ENCODE peak calls at places on chromosomes 6 and 20, in six cellular contexts. M is body of pancreas, V is bronchial epithelial cell, K is foreskin fibroblast, C is mucosa of descending colon, N is Calu3. I is an unnamed sample.

GRCh38 chr20:2603816-2604505 is 48.5 kb upstream of the NOP56 start:
- DNase-seq in K (no peak), V (no peak), N (no peak), C (no peak), M (no peak), I (no peak)

GRCh38 chr6:135094403-135094821 is 39.8 kb upstream of the HBS1L start:
- DNase-seq in K (peak; percentile 6), C (no peak), V (peak; percentile 73), M (no peak), N (no peak), I (peak; percentile 21)

GRCh38 chr6:44080561-44081521 is 46.4 kb downstream of the MRPL14 start:
- DNase-seq in M (no peak), N (no peak), C (no peak), V (no peak), K (no peak), I (no peak)

GRCh38 chr6:5713519-5713918 is 293.2 kb downstream of the NRN1 start:
- DNase-seq in V (no peak), K (no peak), N (no peak), C (no peak), M (no peak), I (no peak)

GRCh38 chr6:107489636-107490567 is at the start of gene SOBP:
- DNase-seq in K (peak; percentile 69), M (peak; percentile 35), V (no peak), C (peak; percentile 66), N (peak; percentile 41), I (no peak)

GRCh38 chr20:15487682-15488081 is 1085.6 kb downstream of the KIF16B start:
- DNase-seq in K (no peak), V (no peak), N (no peak), M (no peak), C (no peak), I (no peak)

GRCh38 chr20:43398676-43399324 is 58.9 kb upstream of the SRSF6 start:
- DNase-seq in K (no peak), N (no peak), C (no peak), V (no peak), M (no peak), I (no peak)

GRCh38 chr6:129685640-129686031 is 24.3 kb downstream of the ARHGAP18 start:
- DNase-seq in N (no peak), M (no peak), K (no peak), C (no peak), V (no peak), I (no peak)

GRCh38 chr6:113684382-113684901 is 172.7 kb upstream of the MARCKS start:
- DNase-seq in V (peak; percentile 96), C (no peak), M (no peak), K (no peak), N (peak; percentile 32), I (peak; percentile 40)

GRCh38 chr6:100806280-100806679 is 74.8 kb downstream of the ASCC3 start:
- DNase-seq in C (no peak), N (no peak), K (no peak), M (no peak), V (no peak), I (no peak)

GRCh38 chr6:32843979-32844838 is at the start of gene PSMB8:
- DNase-seq in K (peak; percentile 95), N (peak; percentile 99), C (peak; percentile 98), M (peak; percentile 96), V (peak; percentile 98), I (peak; percentile 98)
- TF ChIP-seq CTCF in K (peak; percentile 21), N (no peak), C (no peak), M (peak; percentile 45), V (peak; percentile 5), I (no peak)

DNA sequence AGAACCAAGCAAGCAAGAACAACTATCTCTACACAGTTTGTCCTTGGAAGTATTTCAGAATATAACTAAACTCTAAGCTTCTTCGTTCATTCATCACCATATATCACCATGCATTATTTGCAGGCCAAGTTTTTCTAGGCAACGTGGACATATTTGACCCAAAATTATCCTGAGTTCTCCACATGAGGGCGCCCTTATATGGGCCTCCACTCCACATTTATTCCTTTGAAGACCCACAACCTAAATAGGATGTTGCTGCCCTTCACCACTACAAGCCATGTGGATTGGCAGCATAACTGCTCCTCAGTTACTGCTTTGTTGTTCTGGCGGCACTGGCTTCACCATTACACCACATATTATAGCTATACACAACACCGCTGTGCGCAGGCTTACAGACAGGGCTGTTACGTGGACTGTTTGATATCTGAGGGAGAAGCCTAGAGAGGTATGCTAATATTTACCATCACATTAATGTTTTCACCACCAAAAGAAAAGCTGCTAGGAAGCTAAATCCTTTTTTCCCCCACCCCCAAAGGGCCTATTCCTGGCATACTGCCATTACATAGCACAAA is 411.8 kb downstream of the C6orf118 start:
- DNase-seq in N (no peak), K (no peak), V (no peak), C (no peak), M (no peak), I (peak; percentile 7)
- TF ChIP-seq CTCF in N (no peak), K (no peak), V (no peak), C (no peak), M (no peak), I (no peak)

GRCh38 chr20:49641683-49642649 is 71.7 kb downstream of the B4GALT5 start:
- DNase-seq in M (peak; percentile 32), K (no peak), C (peak; percentile 64), N (peak; percentile 56), V (no peak), I (no peak)
- TF ChIP-seq CTCF in M (no peak), K (no peak), C (no peak), N (no peak), V (no peak), I (no peak)

GRCh38 chr6:96899599-96899998 is 1.9 kb upstream of the NDUFAF4 start:
- DNase-seq in M (no peak), V (no peak), N (no peak), K (peak; percentile 4), C (no peak), I (no peak)

GRCh38 chr6:96899019-96899418 is 1.3 kb upstream of the NDUFAF4 start:
- DNase-seq in C (no peak), M (no peak), K (peak; percentile 69), N (peak; percentile 18), V (peak; percentile 64), I (peak; percentile 46)

GRCh38 chr6:96900873-96901272 is 3.2 kb upstream of the NDUFAF4 start:
- DNase-seq in V (no peak), C (no peak), K (no peak), M (no peak), N (no peak), I (no peak)

GRCh38 chr6:96897396-96898240 is at the start of gene NDUFAF4:
- DNase-seq in K (peak; percentile 97), N (peak; percentile 96), V (peak; percentile 82), C (peak; percentile 98), M (peak; percentile 97), I (peak; percentile 94)

DNA sequence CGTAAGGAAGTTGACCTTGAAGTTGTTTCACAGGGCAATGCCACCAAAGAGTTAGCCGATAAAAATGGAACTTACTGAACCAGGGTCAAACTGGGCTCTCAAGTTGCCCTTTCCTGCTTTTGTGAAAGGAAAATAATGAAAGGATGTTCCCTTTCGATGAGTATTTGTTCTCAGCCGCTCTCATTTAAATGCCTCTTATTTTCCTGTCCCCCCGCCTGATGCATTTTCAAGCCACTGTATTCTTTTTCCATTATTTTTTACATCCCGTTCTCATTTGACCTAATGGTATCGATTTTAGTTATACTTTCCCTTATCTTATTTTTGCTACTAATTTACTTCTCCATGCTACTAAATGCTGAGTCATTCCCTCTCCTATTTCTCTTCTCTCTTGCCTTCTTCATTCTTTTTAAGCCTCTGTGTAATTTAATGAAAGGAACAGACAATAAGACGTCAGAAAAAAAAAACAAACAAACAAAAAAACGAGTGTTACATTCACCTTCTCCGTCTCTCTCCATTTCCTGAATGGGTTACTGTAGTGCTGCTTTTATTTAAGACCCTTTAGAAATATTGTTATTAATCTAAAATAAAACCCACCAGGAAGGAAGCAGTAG is 655 bp upstream of the NDUFAF4 start:
- DNase-seq in V (peak; percentile 52), N (peak; percentile 1), M (no peak), K (peak; percentile 41), C (no peak), I (peak; percentile 13)
- TF ChIP-seq CTCF in V (no peak), N (no peak), M (no peak), K (no peak), C (no peak), I (no peak)

GRCh38 chr6:168273483-168274045 is 46.0 kb downstream of the DACT2 start:
- DNase-seq in K (no peak), V (no peak), C (no peak), M (no peak), N (no peak), I (no peak)
- TF ChIP-seq CTCF in K (no peak), V (no peak), C (no peak), M (no peak), N (no peak), I (no peak)

GRCh38 chr6:63816979-63817436 is 181.4 kb downstream of the PHF3 start:
- DNase-seq in V (peak; percentile 26), C (no peak), K (peak; percentile 50), M (no peak), N (no peak), I (peak; percentile 22)
- TF ChIP-seq CTCF in V (peak; percentile 39), C (no peak), K (no peak), M (no peak), N (no peak), I (no peak)

GRCh38 chr6:84037425-84038089 is 4.0 kb downstream of the MRAP2 start:
- DNase-seq in N (no peak), V (no peak), C (no peak), K (no peak), M (no peak), I (no peak)

GRCh38 chr6:84028350-84028749 is 5.2 kb upstream of the MRAP2 start:
- DNase-seq in V (no peak), N (no peak), M (no peak), K (no peak), C (no peak), I (no peak)

GRCh38 chr6:84035484-84035883 is 1.9 kb downstream of the MRAP2 start:
- DNase-seq in N (no peak), M (no peak), V (no peak), K (no peak), C (no peak), I (no peak)

DNA sequence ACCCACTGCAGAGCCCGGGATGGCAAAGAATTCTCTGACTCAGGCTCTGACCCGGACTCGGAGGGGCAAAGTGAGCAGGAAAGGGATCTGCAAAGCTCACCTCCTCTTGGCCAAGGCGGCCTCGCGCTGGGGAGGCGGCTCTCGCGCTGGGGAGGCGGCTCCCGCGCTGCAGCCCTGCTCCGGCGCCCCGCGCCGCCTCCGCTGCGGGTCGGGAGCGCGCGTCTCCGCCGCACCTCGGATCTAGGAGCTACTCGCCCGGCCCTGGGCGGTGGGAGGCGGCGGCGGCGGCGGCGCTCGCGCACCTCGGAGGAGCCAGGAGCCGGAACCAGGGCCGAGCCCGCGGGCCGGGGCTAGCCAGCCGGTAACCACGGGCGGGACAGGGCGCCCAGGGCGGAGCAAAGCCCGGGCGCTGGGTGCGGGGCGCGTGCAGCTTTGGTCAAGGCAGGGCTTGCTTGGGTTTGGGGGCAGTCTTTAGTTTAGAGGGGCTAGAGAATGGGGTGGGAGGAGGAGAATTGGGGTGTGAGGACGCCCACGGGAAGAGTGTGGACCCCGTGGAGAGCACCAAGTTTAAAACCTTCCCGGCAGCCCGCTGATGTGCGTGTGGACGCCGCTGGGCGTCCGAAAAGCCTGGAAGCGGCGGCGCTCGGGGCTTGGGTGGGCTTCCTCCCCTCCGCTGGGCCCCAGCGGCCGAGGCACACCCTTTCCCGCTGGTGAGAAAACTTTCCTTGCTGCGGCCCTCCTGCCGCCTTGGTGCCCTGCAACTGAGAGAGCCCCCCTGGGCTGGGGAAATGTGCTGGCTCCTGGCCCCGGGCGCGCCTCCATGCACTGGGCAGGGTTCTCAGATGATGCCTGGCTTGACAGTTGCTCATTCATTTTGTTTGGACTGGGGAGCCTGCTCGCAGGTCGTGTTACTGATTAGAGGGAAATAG is at the start of gene MRAP2:
- DNase-seq in V (no peak), M (peak; percentile 33), K (peak; percentile 52), C (peak; percentile 55), N (peak; percentile 47), I (peak; percentile 30)
- TF ChIP-seq CTCF in V (no peak), M (no peak), K (no peak), C (no peak), N (no peak), I (no peak)